ENCODE peak calls at places on chromosomes 2 and 18, in nine cellular contexts. L, V, F, Q, G, Y, R, D and J are unnamed samples.
A peak's percentile ranks its signal among the peaks of the same experiment; 100 is the strongest.

GRCh38 chr2:69177785-69178636 is 165.0 kb downstream of the ANTXR1 start:
- DNase-seq in R (peak; percentile 72), L (no peak), Q (no peak), G (peak; percentile 83), Y (peak; percentile 84), F (peak; percentile 96), V (peak; percentile 98), D (no peak), J (peak; percentile 100)

GRCh38 chr2:18630101-18630500 is 40.7 kb upstream of the NT5C1B start:
- DNase-seq in L (no peak), Q (no peak), V (no peak), R (no peak), G (peak; percentile 65), D (peak; percentile 12), F (peak; percentile 88), Y (no peak), J (peak; percentile 11)

GRCh38 chr2:133287709-133288108 is 280.6 kb downstream of the NCKAP5 start:
- DNase-seq in Q (no peak), G (no peak), V (no peak), L (no peak), D (no peak), F (peak; percentile 29), R (no peak), Y (no peak), J (peak; percentile 63)

GRCh38 chr2:176083796-176084261 is at the start of gene EVX2:
- DNase-seq in V (peak; percentile 60), Y (no peak), Q (no peak), R (no peak), G (no peak), F (no peak), L (no peak), D (no peak), J (no peak)

GRCh38 chr2:182713611-182714010 is 2.4 kb upstream of the DNAJC10 start:
- DNase-seq in F (peak; percentile 19), Y (no peak), L (no peak), R (no peak), V (no peak), G (no peak), D (no peak), Q (peak; percentile 38), J (no peak)

GRCh38 chr2:159101755-159102489 is 133.5 kb downstream of the TANC1 start:
- DNase-seq in G (no peak), Y (peak; percentile 27), V (no peak), L (no peak), F (no peak), Q (no peak), R (no peak), D (no peak), J (no peak)

GRCh38 chr18:77858331-77858730 is 608.7 kb downstream of the GALR1 start:
- DNase-seq in G (no peak), Q (no peak), Y (no peak), F (no peak), D (no peak), L (no peak), V (no peak), R (peak; percentile 17), J (no peak)

GRCh38 chr2:232901711-232902578 is 31.9 kb downstream of the SNORC start:
- DNase-seq in L (no peak), V (peak; percentile 83), Y (no peak), F (peak; percentile 86), D (peak; percentile 81), Q (no peak), G (peak; percentile 88), R (no peak), J (peak; percentile 87)

GRCh38 chr2:204538179-204539009 is 6.9 kb upstream of the PARD3B start:
- DNase-seq in F (no peak), Y (peak; percentile 29), R (peak; percentile 13), Q (no peak), D (no peak), V (no peak), G (no peak), L (no peak), J (peak; percentile 89)

GRCh38 chr18:55318864-55319516 is 269.0 kb downstream of the TCF4 start:
- DNase-seq in G (no peak), L (no peak), Q (no peak), F (peak; percentile 67), R (no peak), Y (no peak), V (no peak), D (no peak), J (peak; percentile 88)

GRCh38 chr18:8049147-8049546 is 482.0 kb downstream of the PTPRM start:
- DNase-seq in D (no peak), Y (no peak), L (no peak), R (no peak), V (no peak), G (peak; percentile 19), Q (no peak), F (no peak), J (peak; percentile 36)

GRCh38 chr2:201621293-201621999 is 21.9 kb downstream of the TMEM237 start:
- DNase-seq in D (no peak), V (no peak), Y (no peak), Q (no peak), L (no peak), F (no peak), R (no peak), G (no peak), J (no peak)

GRCh38 chr2:222708274-222708710 is 36.8 kb downstream of the MOGAT1 start:
- DNase-seq in Y (peak; percentile 77), D (peak; percentile 23), L (peak; percentile 59), V (peak; percentile 97), F (peak; percentile 80), R (peak; percentile 86), G (peak; percentile 64), Q (peak; percentile 76), J (peak; percentile 81)

GRCh38 chr2:239716536-239717318 is 308.4 kb downstream of the NDUFA10 start:
- DNase-seq in F (no peak), G (no peak), Y (no peak), D (no peak), L (no peak), V (peak; percentile 92), Q (no peak), R (peak; percentile 38), J (peak; percentile 37)

DNA sequence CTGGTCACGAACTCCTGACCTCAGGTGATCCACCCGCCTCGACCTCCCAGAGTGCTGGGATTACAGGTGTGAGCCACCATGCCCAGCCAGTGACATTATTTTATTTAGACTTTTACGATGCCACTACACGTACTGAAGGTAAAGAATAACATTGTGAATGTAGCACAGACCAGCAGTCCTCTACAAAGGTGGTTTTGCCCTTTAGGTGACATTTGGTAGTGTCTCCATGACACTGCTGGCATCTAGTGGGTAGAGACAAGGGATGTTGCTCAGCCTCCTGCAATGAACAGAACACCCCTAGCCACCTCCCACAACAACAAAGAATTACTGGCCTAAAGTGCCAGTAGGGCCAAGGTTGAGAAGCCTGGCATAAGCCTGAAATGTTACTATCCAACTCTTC is 69.5 kb downstream of the MYOM1 start:
- DNase-seq in D (no peak), Y (no peak), F (no peak), L (no peak), R (no peak), V (no peak), G (no peak), Q (no peak), J (no peak)
- TF ChIP-seq CTCF in D (no peak), Y (no peak), F (no peak), L (no peak), R (no peak), V (no peak), G (no peak), Q (no peak), J (no peak)

DNA sequence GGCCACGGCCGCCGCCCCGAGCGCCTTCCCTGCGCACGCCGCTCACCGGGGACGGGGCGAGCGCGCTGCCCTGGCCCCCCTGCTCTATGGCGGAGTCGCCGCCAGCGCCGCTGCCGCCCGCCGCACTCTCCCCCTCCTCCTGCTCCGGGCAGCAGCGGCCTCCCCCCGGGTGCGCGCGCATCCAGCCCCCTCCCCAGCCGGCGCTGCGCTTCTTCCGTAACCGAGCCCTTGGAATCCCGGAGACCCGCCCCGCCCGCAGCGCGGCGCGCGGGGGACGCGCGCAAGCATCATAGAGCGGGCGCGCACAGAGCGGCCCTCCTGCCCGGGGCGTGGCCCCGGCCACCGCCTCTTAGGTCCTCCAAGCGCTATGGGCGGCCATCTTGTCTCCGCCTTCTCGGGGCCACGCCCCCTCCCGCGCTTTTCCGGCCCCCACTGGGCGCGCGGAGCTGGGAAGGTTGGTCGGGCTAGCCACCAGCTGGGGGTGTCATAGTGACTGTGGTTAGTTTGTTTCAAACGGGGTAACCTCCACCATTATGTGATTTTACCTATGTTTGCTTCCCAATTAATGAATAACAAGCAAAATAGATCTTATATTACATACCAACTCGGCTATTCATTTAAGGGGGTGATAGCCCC is at the start of gene MBD2:
- DNase-seq in F (peak; percentile 91), D (peak; percentile 53), R (peak; percentile 96), Y (peak; percentile 90), L (peak; percentile 96), V (peak; percentile 98), Q (peak; percentile 94), G (peak; percentile 82), J (peak; percentile 95)
- TF ChIP-seq CTCF in F (no peak), D (peak; percentile 23), R (no peak), Y (no peak), L (peak; percentile 36), V (no peak), Q (peak; percentile 52), G (no peak), J (peak; percentile 12)

GRCh38 chr2:71129891-71130324 is at the start of gene MCEE:
- DNase-seq in R (peak; percentile 92), V (peak; percentile 98), Y (peak; percentile 82), Q (peak; percentile 88), D (no peak), L (peak; percentile 87), F (no peak), G (peak; percentile 84), J (peak; percentile 89)
- TF ChIP-seq CTCF in R (no peak), V (no peak), Y (no peak), Q (no peak), D (no peak), L (no peak), F (no peak), G (no peak), J (no peak)

GRCh38 chr2:42317486-42317885 is 43.5 kb downstream of the COX7A2L start:
- DNase-seq in G (no peak), L (no peak), Q (no peak), D (no peak), F (no peak), R (no peak), Y (no peak), V (no peak), J (no peak)

GRCh38 chr2:42316910-42317309 is 44.1 kb downstream of the COX7A2L start:
- DNase-seq in R (no peak), Q (no peak), G (no peak), L (no peak), D (no peak), F (no peak), Y (no peak), V (no peak), J (no peak)

GRCh38 chr2:42321452-42322064 is 39.5 kb downstream of the COX7A2L start:
- DNase-seq in V (no peak), G (no peak), F (no peak), L (no peak), R (no peak), Q (no peak), Y (no peak), D (no peak), J (no peak)

GRCh38 chr2:42317945-42318344 is 43.1 kb downstream of the COX7A2L start:
- DNase-seq in V (no peak), G (no peak), R (no peak), F (no peak), Q (no peak), Y (no peak), L (no peak), D (no peak), J (no peak)

DNA sequence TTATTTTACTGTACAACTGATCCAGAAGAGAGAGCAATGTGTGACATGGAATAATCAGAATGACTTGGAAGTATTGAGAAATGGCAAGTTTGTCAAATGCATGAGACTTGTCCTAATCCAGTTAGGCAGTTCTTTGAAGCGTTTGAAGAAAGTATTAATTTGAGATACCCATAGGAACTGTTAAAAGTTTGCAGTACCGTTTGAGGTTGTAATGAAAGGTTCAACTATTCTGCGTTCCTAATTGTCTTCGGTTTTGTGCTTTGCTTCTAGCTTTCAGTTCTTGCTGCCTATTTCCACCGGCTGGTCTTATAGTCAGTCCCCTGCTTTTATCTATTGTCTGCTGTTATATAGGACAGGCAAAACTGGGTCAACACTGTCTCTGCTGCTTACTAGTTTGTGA is 41.8 kb downstream of the COX7A2L start:
- DNase-seq in R (no peak), G (no peak), L (no peak), V (no peak), D (no peak), Q (no peak), Y (no peak), F (no peak), J (no peak)
- TF ChIP-seq CTCF in R (no peak), G (no peak), L (no peak), V (no peak), D (no peak), Q (no peak), Y (no peak), F (no peak), J (no peak)